ENCODE peak calls at places on chromosomes 12 and 14, in seven cellular contexts. K is astrocyte of the spinal cord, U is OCI-LY7, E is spleen, I is ovary, O is lower leg skin, B is HL-60. H is an unnamed sample.
A peak's percentile ranks its signal among the peaks of the same experiment; 100 is the strongest.

GRCh38 chr14:27222671-27223070 is 624.8 kb upstream of the NOVA1 start:
- DNase-seq in U (no peak), O (no peak), K (no peak), B (no peak), E (no peak), I (no peak), H (no peak)

GRCh38 chr12:56728139-56728861 is 3.2 kb upstream of the NACA start:
- DNase-seq in U (no peak), I (no peak), E (no peak), B (no peak), O (peak; percentile 50), K (no peak), H (no peak)

GRCh38 chr14:101408077-101408831 is 153.0 kb upstream of the DIO3 start:
- DNase-seq in I (peak; percentile 40), B (no peak), U (no peak), O (peak; percentile 63), K (peak; percentile 43), E (no peak), H (no peak)

GRCh38 chr14:22594156-22594716 is 3.9 kb upstream of the ABHD4 start:
- DNase-seq in K (no peak), O (no peak), I (no peak), E (no peak), U (no peak), B (no peak), H (no peak)

GRCh38 chr12:104588048-104588942 is 131.5 kb downstream of the CHST11 start:
- DNase-seq in K (peak; percentile 77), U (no peak), B (no peak), I (no peak), E (no peak), O (no peak), H (no peak)

GRCh38 chr14:94116701-94117100 is 6.2 kb downstream of the IFI27 start:
- DNase-seq in E (no peak), O (peak; percentile 69), U (no peak), B (no peak), K (no peak), I (no peak), H (no peak)

GRCh38 chr14:20630340-20631022 is 11.0 kb downstream of the OR6S1 start:
- DNase-seq in O (no peak), I (peak; percentile 44), B (no peak), E (peak; percentile 53), K (peak; percentile 37), U (no peak), H (peak; percentile 33)

GRCh38 chr12:47377414-47378221 is 297.9 kb upstream of the AMIGO2 start:
- DNase-seq in I (peak; percentile 99), U (no peak), K (peak; percentile 99), O (peak; percentile 99), B (no peak), E (peak; percentile 82), H (no peak)

GRCh38 chr14:51547260-51547659 is 104.5 kb upstream of the FRMD6 start:
- DNase-seq in U (no peak), B (no peak), E (no peak), I (peak; percentile 38), O (no peak), K (peak; percentile 100), H (no peak)

GRCh38 chr12:50200507-50201273 is 33.5 kb upstream of the CERS5 start:
- DNase-seq in I (no peak), E (no peak), B (no peak), U (no peak), K (peak; percentile 61), O (no peak), H (no peak)

GRCh38 chr14:89469210-89470198 is 52.5 kb upstream of the FOXN3 start:
- DNase-seq in E (peak; percentile 53), K (no peak), I (no peak), O (no peak), U (no peak), B (no peak), H (no peak)

GRCh38 chr14:62101650-62102355 is 339.6 kb downstream of the SNAPC1 start:
- DNase-seq in I (no peak), E (no peak), U (no peak), K (no peak), B (no peak), O (no peak), H (no peak)

GRCh38 chr12:103334447-103334846 is 161.3 kb downstream of the C12orf42 start:
- DNase-seq in U (no peak), I (no peak), K (no peak), B (no peak), E (no peak), O (no peak), H (no peak)

GRCh38 chr12:67517181-67517887 is 131.2 kb upstream of the DYRK2 start:
- DNase-seq in O (no peak), K (peak; percentile 74), I (peak; percentile 45), B (no peak), E (no peak), U (no peak), H (no peak)

GRCh38 chr12:65784616-65785015 is 39.7 kb upstream of the HMGA2 start:
- DNase-seq in K (no peak), I (no peak), O (no peak), E (no peak), U (no peak), B (no peak), H (no peak)

GRCh38 chr12:127165567-127166392 is 1101.2 kb upstream of the TMEM132C start:
- DNase-seq in E (peak; percentile 90), U (no peak), B (peak; percentile 47), I (peak; percentile 88), K (peak; percentile 86), O (peak; percentile 92), H (peak; percentile 61)

GRCh38 chr14:72472845-72473244 is 421.1 kb downstream of the DPF3 start:
- DNase-seq in B (no peak), U (no peak), E (no peak), I (no peak), O (no peak), K (no peak), H (no peak)

GRCh38 chr14:22841311-22841710 is 4.9 kb downstream of the MMP14 start:
- DNase-seq in U (no peak), I (no peak), O (peak; percentile 80), E (no peak), B (no peak), K (no peak), H (no peak)

GRCh38 chr12:119669744-119670472 is 2.0 kb downstream of the PRKAB1 start:
- DNase-seq in E (no peak), I (no peak), B (no peak), K (no peak), O (no peak), U (no peak), H (no peak)

GRCh38 chr12:50101663-50102062 is 2.1 kb upstream of the GPD1 start:
- DNase-seq in O (no peak), B (no peak), E (no peak), I (no peak), K (peak; percentile 56), U (no peak), H (no peak)

GRCh38 chr14:88352299-88353097 is 29.4 kb upstream of the KCNK10 start:
- DNase-seq in K (peak; percentile 1), O (no peak), B (no peak), E (no peak), U (no peak), I (no peak), H (no peak)

GRCh38 chr14:105178069-105178867 is 2.8 kb downstream of the NUDT14 start:
- DNase-seq in I (no peak), E (no peak), U (no peak), K (no peak), B (no peak), O (no peak), H (no peak)
- TF ChIP-seq CTCF in I (no peak), E (no peak), U (peak; percentile 46), K (no peak), B (no peak), O (no peak), H (no peak)

GRCh38 chr12:88393017-88393767 is 187.1 kb downstream of the KITLG start:
- DNase-seq in E (no peak), B (no peak), K (peak; percentile 43), U (peak; percentile 36), I (no peak), O (no peak), H (peak; percentile 22)
- TF ChIP-seq CTCF in E (no peak), B (peak; percentile 23), K (peak; percentile 37), U (peak; percentile 69), I (no peak), O (no peak), H (no peak)

DNA sequence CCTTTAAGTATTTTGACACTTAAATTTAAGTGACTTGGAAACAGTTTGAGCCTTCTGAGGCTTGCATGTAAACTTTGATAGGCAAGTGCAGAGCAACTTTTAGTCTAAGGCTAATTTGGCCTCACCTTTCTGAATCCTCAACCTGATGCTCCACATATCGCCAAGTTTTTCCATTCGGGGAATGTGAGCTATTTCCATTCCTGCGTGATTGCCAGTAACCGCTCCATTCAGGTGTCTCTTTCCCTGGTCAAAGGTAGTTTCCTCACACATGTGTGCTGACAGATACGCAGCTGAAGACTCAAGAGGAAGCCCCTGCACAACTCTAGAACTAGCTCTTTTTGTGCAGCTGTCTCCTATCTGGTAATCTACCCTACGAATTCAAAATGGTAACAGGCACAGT is 25.4 kb upstream of the FUT8 start:
- DNase-seq in K (no peak), I (no peak), O (no peak), U (no peak), B (no peak), E (no peak), H (no peak)
- TF ChIP-seq CTCF in K (no peak), I (no peak), O (no peak), U (no peak), B (no peak), E (no peak), H (no peak)

GRCh38 chr12:124993568-124994434 is at the start of gene BRI3BP:
- DNase-seq in B (peak; percentile 47), O (no peak), I (peak; percentile 53), E (peak; percentile 94), K (peak; percentile 13), U (peak; percentile 86), H (peak; percentile 84)

GRCh38 chr12:124995200-124995961 is 1.9 kb downstream of the BRI3BP start:
- DNase-seq in E (no peak), B (no peak), O (no peak), I (no peak), K (no peak), U (peak; percentile 83), H (peak; percentile 52)

GRCh38 chr12:124994435-124994975 is 1.1 kb downstream of the BRI3BP start:
- DNase-seq in O (no peak), K (peak; percentile 37), B (peak; percentile 79), U (peak; percentile 84), E (peak; percentile 84), I (no peak), H (no peak)

GRCh38 chr12:124998705-124999104 is 5.3 kb downstream of the BRI3BP start:
- DNase-seq in O (no peak), K (no peak), U (no peak), I (no peak), E (no peak), B (no peak), H (no peak)

DNA sequence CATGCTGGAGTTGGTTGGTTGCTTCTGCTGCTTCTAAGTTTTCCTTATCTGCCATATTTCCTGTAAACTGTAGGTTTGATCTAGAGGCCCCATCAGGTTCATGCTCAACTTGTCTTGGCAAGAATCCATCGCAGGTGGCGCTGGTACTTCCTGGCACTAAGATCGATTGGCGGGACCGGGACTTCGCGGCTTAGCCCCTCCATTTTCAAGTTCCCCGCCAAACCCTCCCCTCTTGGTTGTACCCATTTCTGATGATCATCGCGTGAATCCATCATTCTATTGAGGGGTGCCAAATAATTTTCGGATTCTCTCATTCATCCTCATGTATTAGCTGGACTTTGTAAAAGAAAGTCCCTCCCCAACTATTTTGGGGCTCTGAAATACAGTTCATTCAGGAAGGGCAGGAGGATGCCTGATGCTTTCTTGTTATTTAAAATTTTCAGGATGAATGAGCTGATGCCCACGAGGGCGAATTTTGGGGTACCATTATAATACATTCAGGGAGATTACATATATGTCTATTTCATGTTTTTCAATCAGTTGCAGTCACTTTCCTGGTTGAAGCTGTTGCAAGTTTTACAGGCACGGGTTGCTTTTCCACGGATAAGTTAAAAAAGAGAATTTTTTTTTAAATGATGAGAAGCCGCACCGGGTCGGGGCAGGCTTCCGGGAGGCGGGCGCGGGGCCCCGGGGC is 424 bp upstream of the BRI3BP start:
- DNase-seq in K (peak; percentile 41), I (no peak), B (peak; percentile 90), U (peak; percentile 95), E (peak; percentile 89), O (no peak), H (peak; percentile 73)
- TF ChIP-seq CTCF in K (peak; percentile 16), I (no peak), B (peak; percentile 55), U (peak; percentile 91), E (peak; percentile 7), O (no peak), H (peak; percentile 44)